ENCODE peak calls at places on chromosome X, in nine cellular contexts. M is neural progenitor cell, R is prostate gland, D is pancreas, X is AG04449, C is endodermal cell, F is AG10803, S is breast epithelium, V is GM12864. E is an unnamed sample.
A peak's percentile ranks its signal among the peaks of the same experiment; 100 is the strongest.

GRCh38 chrX:56462389-56462788 is 101.0 kb upstream of the UBQLN2 start:
- DNase-seq in M (no peak), R (no peak), D (no peak), X (no peak), C (no peak), F (no peak), S (no peak), V (no peak), E (no peak)

GRCh38 chrX:136147320-136147901 is at the start of gene FHL1:
- DNase-seq in M (peak; percentile 75), R (peak; percentile 22), D (peak; percentile 33), X (no peak), C (peak; percentile 69), F (no peak), S (no peak), V (no peak), E (no peak)

GRCh38 chrX:17616936-17617335 is 120.4 kb upstream of the SCML1 start:
- DNase-seq in M (peak; percentile 59), R (no peak), D (no peak), X (no peak), C (no peak), F (no peak), S (no peak), V (no peak), E (no peak)

GRCh38 chrX:96438803-96439202 is 245.8 kb upstream of the DIAPH2 start:
- DNase-seq in M (no peak), R (no peak), D (no peak), X (no peak), C (no peak), F (peak; percentile 2), S (no peak), V (no peak), E (no peak)

GRCh38 chrX:29488919-29489318 is 726.4 kb upstream of the MAGEB2 start:
- DNase-seq in M (no peak), R (no peak), D (no peak), X (no peak), C (no peak), F (no peak), S (no peak), V (no peak), E (no peak)

GRCh38 chrX:49071877-49072711 is 1.7 kb downstream of the PRAF2 start:
- DNase-seq in M (no peak), R (peak; percentile 75), D (no peak), X (no peak), C (peak; percentile 90), F (peak; percentile 73), S (peak; percentile 65), V (no peak), E (no peak)

GRCh38 chrX:95145848-95146540 is 1472.0 kb downstream of the FAM133A start:
- DNase-seq in M (no peak), R (no peak), D (no peak), X (no peak), C (no peak), F (no peak), S (no peak), V (no peak), E (no peak)

GRCh38 chrX:17579021-17579420 is 158.3 kb upstream of the SCML1 start:
- DNase-seq in M (no peak), R (no peak), D (no peak), X (no peak), C (no peak), F (peak; percentile 49), S (no peak), V (no peak), E (no peak)

GRCh38 chrX:37787353-37787869 is 7.6 kb downstream of the CYBB start:
- DNase-seq in M (no peak), R (no peak), D (no peak), X (no peak), C (no peak), F (no peak), S (no peak), V (no peak), E (no peak)

GRCh38 chrX:150547511-150548115 is 20.8 kb upstream of the MTM1 start:
- DNase-seq in M (peak; percentile 56), R (peak; percentile 34), D (peak; percentile 71), X (no peak), C (peak; percentile 76), F (peak; percentile 38), S (peak; percentile 62), V (no peak), E (no peak)

GRCh38 chrX:42732506-42732905 is 45.5 kb downstream of the PPP1R2C start:
- DNase-seq in M (no peak), R (no peak), D (peak; percentile 49), X (no peak), C (no peak), F (peak; percentile 22), S (no peak), V (no peak), E (no peak)

GRCh38 chrX:87732133-87732532 is 214.5 kb downstream of the KLHL4 start:
- DNase-seq in M (no peak), R (no peak), D (no peak), X (no peak), C (no peak), F (no peak), S (no peak), V (no peak), E (no peak)

GRCh38 chrX:136271300-136271699 is 20.1 kb upstream of the MAP7D3 start:
- DNase-seq in M (no peak), R (no peak), D (no peak), X (no peak), C (no peak), F (no peak), S (no peak), V (no peak), E (no peak)

GRCh38 chrX:65821721-65822496 is 154.5 kb downstream of the MSN start:
- DNase-seq in M (no peak), R (peak; percentile 4), D (no peak), X (no peak), C (no peak), F (no peak), S (no peak), V (no peak), E (no peak)

GRCh38 chrX:129606918-129607317 is 47.8 kb downstream of the APLN start:
- DNase-seq in M (peak; percentile 63), R (peak; percentile 25), D (peak; percentile 41), X (no peak), C (peak; percentile 80), F (peak; percentile 36), S (no peak), V (no peak), E (peak; percentile 30)

GRCh38 chrX:21276736-21277433 is 97.3 kb upstream of the CNKSR2 start:
- DNase-seq in M (no peak), R (no peak), D (no peak), X (no peak), C (no peak), F (no peak), S (no peak), V (no peak), E (no peak)

GRCh38 chrX:154317391-154318000 is 21.9 kb downstream of the TKTL1 start:
- DNase-seq in M (peak; percentile 55), R (no peak), D (no peak), X (no peak), C (peak; percentile 81), F (peak; percentile 26), S (no peak), V (no peak), E (no peak)

GRCh38 chrX:119187298-119187697 is 48.8 kb upstream of the PGRMC1 start:
- DNase-seq in M (no peak), R (no peak), D (no peak), X (no peak), C (no peak), F (no peak), S (no peak), V (no peak), E (no peak)

GRCh38 chrX:15873566-15873965 is 19.0 kb upstream of the AP1S2 start:
- DNase-seq in M (no peak), R (no peak), D (no peak), X (no peak), C (no peak), F (no peak), S (no peak), V (no peak), E (no peak)

GRCh38 chrX:134469481-134469880 is 9.5 kb downstream of the HPRT1 start:
- DNase-seq in M (no peak), R (no peak), D (no peak), X (no peak), C (no peak), F (peak; percentile 28), S (no peak), V (no peak), E (no peak)

GRCh38 chrX:120790118-120790517 is 85.5 kb downstream of the CT47B1 start:
- DNase-seq in M (peak; percentile 78), R (peak; percentile 10), D (peak; percentile 24), X (no peak), C (no peak), F (peak; percentile 76), S (no peak), V (peak; percentile 30), E (no peak)

GRCh38 chrX:115940888-115941332 is 229.6 kb upstream of the AGTR2 start:
- DNase-seq in M (peak; percentile 84), R (no peak), D (peak; percentile 92), X (no peak), C (peak; percentile 83), F (peak; percentile 0), S (peak; percentile 61), V (no peak), E (no peak)

GRCh38 chrX:19670321-19670750 is 155.0 kb upstream of the MAP3K15 start:
- DNase-seq in M (no peak), R (no peak), D (no peak), X (no peak), C (no peak), F (peak; percentile 88), S (no peak), V (no peak), E (peak; percentile 56)
- H3K4me3 ChIP-seq in M (no peak overlapping the region), R (no peak overlapping the region), D (no peak overlapping the region), X (peak overlapping the region; percentile 49), C (no peak overlapping the region), F (peak overlapping the region; percentile 49), S (no peak overlapping the region), V (no peak overlapping the region), E (peak overlapping the region; percentile 46)

GRCh38 chrX:108071578-108071977 is 19.8 kb downstream of the PSMD10 start:
- DNase-seq in M (no peak), R (no peak), D (no peak), X (no peak), C (no peak), F (no peak), S (no peak), V (no peak), E (no peak)
- TF ChIP-seq CTCF in M (no peak), R (no peak), D (no peak), X (no peak), C (no peak), F (no peak), S (no peak), V (no peak), E (no peak)

GRCh38 chrX:92270936-92271655 is 491.9 kb downstream of the PCDH11X start:
- DNase-seq in M (no peak), R (no peak), D (no peak), X (no peak), C (peak; percentile 36), F (no peak), S (no peak), V (no peak), E (no peak)
- H3K4me3 ChIP-seq in M (no peak overlapping the region), R (no peak overlapping the region), D (no peak overlapping the region), X (no peak overlapping the region), C (no peak overlapping the region), F (no peak overlapping the region), S (no peak overlapping the region), V (no peak overlapping the region), E (no peak overlapping the region)

DNA sequence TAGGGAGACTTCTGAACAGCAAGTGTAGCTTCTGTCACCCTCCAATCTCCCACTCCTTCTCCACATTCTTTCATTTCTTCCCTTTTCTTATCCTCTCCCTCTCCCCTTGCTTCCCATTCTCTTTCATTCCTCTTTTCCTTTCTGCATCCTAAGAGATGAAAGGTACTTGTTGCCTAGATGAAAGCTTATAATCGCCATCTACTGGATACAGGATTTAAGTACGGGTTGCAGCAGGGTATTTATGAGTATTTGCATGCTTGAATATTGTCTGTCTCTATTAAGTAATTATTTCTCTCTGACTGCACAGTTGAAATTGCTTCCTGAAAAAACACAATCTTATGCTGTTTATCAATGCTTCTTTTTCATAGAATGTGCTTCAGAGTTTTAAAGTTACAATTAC is 174.0 kb upstream of the TENT5D start:
- DNase-seq in M (no peak), R (no peak), D (no peak), X (no peak), C (no peak), F (no peak), S (no peak), V (no peak), E (no peak)
- TF ChIP-seq CTCF in M (peak; percentile 23), R (no peak), D (no peak), X (no peak), C (peak; percentile 31), F (no peak), S (no peak), V (no peak), E (no peak)

E was measured in HFF-Myc.